ENCODE peak calls at places on chromosomes 7 and 10, in six cellular contexts. H, O, E, L, N and G are unnamed samples.

GRCh38 chr7:84058311-84059076 is 136.1 kb downstream of the SEMA3A start:
- DNase-seq in O (no peak), H (no peak), L (peak), N (no peak), E (no peak), G (peak)

GRCh38 chr7:23334482-23335056 is 35.4 kb downstream of the MALSU1 start:
- DNase-seq in E (no peak), O (no peak), L (peak), H (no peak), N (no peak), G (peak)

GRCh38 chr7:140863867-140864266 is 60.9 kb downstream of the BRAF start:
- DNase-seq in L (no peak), H (no peak), E (no peak), N (no peak), O (no peak), G (no peak)

GRCh38 chr7:74544706-74545469 is 91.2 kb downstream of the GTF2IRD1 start:
- DNase-seq in H (peak), E (peak), L (peak), O (peak), N (peak), G (peak)

GRCh38 chr7:148238926-148239325 is 351.6 kb upstream of the C7orf33 start:
- DNase-seq in L (no peak), E (no peak), O (no peak), H (no peak), N (peak), G (no peak)

GRCh38 chr7:101234636-101235035 is 3.0 kb downstream of the CLDN15 start:
- DNase-seq in N (no peak), L (no peak), E (no peak), O (no peak), H (no peak), G (no peak)

GRCh38 chr7:20343954-20344353 is 13.3 kb downstream of the ITGB8 start:
- DNase-seq in O (no peak), E (no peak), N (no peak), H (no peak), L (no peak), G (no peak)

GRCh38 chr10:26555719-26556368 is 117.7 kb downstream of the APBB1IP start:
- DNase-seq in N (peak), H (no peak), E (no peak), O (no peak), L (no peak), G (no peak)

GRCh38 chr10:89651205-89651915 is 6.3 kb upstream of the PANK1 start:
- DNase-seq in O (no peak), H (no peak), L (no peak), N (no peak), E (no peak), G (no peak)

GRCh38 chr10:4069491-4069890 is 284.5 kb upstream of the KLF6 start:
- DNase-seq in L (peak), O (no peak), N (peak), H (no peak), E (no peak), G (peak)
- H3K4me2 ChIP-seq in L (peak), O (no peak), N (no peak), H (no peak), E (no peak), G (no peak)

GRCh38 chr7:29877196-29877595 is 70.9 kb downstream of the WIPF3 start:
- DNase-seq in N (peak), O (no peak), H (no peak), E (no peak), L (no peak), G (no peak)
- H4K91ac ChIP-seq in N (no peak), O (no peak), H (no peak), E (no peak), L (no peak), G (no peak)

DNA sequence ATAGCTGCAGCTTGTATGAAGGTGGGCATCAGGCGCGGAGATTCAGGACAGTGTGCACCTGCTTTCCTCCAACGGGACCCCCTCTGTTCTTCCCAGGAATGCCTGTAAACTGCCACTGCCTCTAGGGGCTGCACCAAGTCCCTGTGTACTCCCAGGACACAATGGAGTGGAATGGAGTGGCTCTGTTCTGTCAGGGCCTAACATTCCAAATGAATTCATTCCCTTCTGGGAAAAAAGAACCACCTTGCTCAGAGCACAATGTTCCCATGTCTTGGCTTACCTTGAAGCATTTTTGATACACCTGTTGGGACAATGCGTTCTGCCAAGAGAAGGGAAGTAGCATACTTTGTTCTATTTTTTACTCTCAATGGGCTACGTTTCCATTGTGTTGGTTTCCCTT is 339.4 kb downstream of the FRMD4A start:
- DNase-seq in N (no peak), E (no peak), H (no peak), O (no peak), L (no peak), G (no peak)
- H3K4me2 ChIP-seq in N (no peak), E (no peak), H (no peak), O (no peak), L (peak), G (no peak)

GRCh38 chr10:1362589-1363465 is 306.6 kb downstream of the WDR37 start:
- DNase-seq in N (no peak), O (no peak), H (no peak), E (no peak), L (no peak), G (no peak)
- H4K91ac ChIP-seq in N (no peak), O (no peak), H (no peak), E (no peak), L (no peak), G (no peak)

GRCh38 chr10:117610321-117610720 is 67.8 kb downstream of the EMX2 start:
- DNase-seq in E (peak), O (no peak), N (no peak), H (no peak), L (no peak), G (no peak)
- H3K4me2 ChIP-seq in E (no peak), O (no peak), N (no peak), H (no peak), L (no peak), G (no peak)